ENCODE peak calls at places on chromosomes 6 and 20, in six cellular contexts. B, C, E, D, Q and F are unnamed samples.

GRCh38 chr6:150573041-150573681 is 26.5 kb upstream of the PLEKHG1 start:
- DNase-seq in Q (no peak), E (no peak), D (no peak), C (no peak), B (peak), F (peak)

GRCh38 chr20:11159728-11160127 is 485.9 kb upstream of the JAG1 start:
- DNase-seq in E (no peak), D (peak), B (no peak), C (no peak), Q (no peak), F (peak)

GRCh38 chr20:58375796-58376195 is 13.2 kb upstream of the VAPB start:
- DNase-seq in E (no peak), Q (no peak), D (no peak), B (peak), C (no peak), F (no peak)

GRCh38 chr20:2756056-2756611 is 44.3 kb downstream of the CPXM1 start:
- DNase-seq in E (peak), D (peak), B (peak), C (no peak), Q (peak), F (peak)

GRCh38 chr20:3045042-3045815 is 623 bp upstream of the MRPS26 start:
- DNase-seq in B (no peak), E (peak), D (peak), C (no peak), Q (no peak), F (peak)

GRCh38 chr6:84426002-84426705 is 198.7 kb upstream of the CEP162 start:
- DNase-seq in C (no peak), Q (no peak), B (no peak), D (no peak), E (no peak), F (no peak)

GRCh38 chr6:111880181-111880944 is 7.1 kb upstream of the FYN start:
- DNase-seq in D (peak), B (no peak), Q (peak), C (no peak), E (no peak), F (no peak)

GRCh38 chr6:81565071-81565470 is 187.4 kb downstream of the TENT5A start:
- DNase-seq in B (no peak), E (no peak), Q (no peak), D (no peak), C (no peak), F (no peak)

GRCh38 chr20:53157443-53158408 is 185.6 kb downstream of the TSHZ2 start:
- DNase-seq in E (peak), C (peak), B (peak), Q (peak), D (peak), F (peak)

GRCh38 chr6:39792501-39793450 is 600 bp downstream of the DAAM2 start:
- DNase-seq in C (no peak), Q (no peak), B (no peak), D (no peak), E (peak), F (no peak)

GRCh38 chr6:119636060-119636459 is 286.5 kb upstream of the MAN1A1 start:
- DNase-seq in C (no peak), Q (no peak), B (no peak), E (no peak), D (no peak), F (no peak)

DNA sequence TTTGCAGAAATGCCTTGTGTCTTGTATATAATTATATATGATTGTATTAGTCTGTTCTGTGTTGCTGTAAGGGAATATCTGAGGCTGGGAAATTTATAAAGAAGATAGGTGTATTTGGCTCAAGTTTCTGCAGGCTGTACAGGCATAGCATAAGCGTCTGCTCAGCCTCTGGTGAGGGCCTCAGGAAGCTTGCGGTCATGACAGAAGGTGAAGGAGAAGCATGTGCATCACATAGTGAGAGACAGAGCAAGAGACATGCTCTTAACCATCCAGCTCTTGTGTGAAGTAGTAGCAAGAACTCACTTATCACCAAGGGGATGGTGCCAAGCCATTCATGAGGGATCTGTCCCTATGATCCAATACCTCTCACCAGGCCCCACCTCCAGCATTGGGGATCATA is 6.5 kb downstream of the DCBLD1 start:
- DNase-seq in E (no peak), D (no peak), Q (no peak), C (no peak), B (no peak), F (no peak)
- H4K91ac ChIP-seq in E (no peak), D (no peak), Q (no peak), C (no peak), B (no peak), F (peak)

GRCh38 chr6:717135-717534 is 24.2 kb upstream of the EXOC2 start:
- DNase-seq in Q (no peak), B (no peak), C (no peak), E (no peak), D (no peak), F (no peak)
- H3K18ac ChIP-seq in Q (no peak), B (no peak), C (no peak), E (no peak), D (no peak), F (no peak)

GRCh38 chr6:156881687-156882629 is 104.8 kb downstream of the ARID1B start:
- DNase-seq in B (no peak), C (no peak), E (no peak), D (peak), Q (no peak), F (no peak)

GRCh38 chr6:156886409-156886808 is 109.2 kb downstream of the ARID1B start:
- DNase-seq in C (no peak), D (no peak), E (no peak), Q (no peak), B (no peak), F (peak)

GRCh38 chr6:156885562-156885961 is 108.4 kb downstream of the ARID1B start:
- DNase-seq in C (no peak), E (no peak), B (no peak), D (no peak), Q (no peak), F (no peak)

GRCh38 chr6:156884306-156884705 is 107.1 kb downstream of the ARID1B start:
- DNase-seq in Q (no peak), D (no peak), B (no peak), E (no peak), C (no peak), F (no peak)

DNA sequence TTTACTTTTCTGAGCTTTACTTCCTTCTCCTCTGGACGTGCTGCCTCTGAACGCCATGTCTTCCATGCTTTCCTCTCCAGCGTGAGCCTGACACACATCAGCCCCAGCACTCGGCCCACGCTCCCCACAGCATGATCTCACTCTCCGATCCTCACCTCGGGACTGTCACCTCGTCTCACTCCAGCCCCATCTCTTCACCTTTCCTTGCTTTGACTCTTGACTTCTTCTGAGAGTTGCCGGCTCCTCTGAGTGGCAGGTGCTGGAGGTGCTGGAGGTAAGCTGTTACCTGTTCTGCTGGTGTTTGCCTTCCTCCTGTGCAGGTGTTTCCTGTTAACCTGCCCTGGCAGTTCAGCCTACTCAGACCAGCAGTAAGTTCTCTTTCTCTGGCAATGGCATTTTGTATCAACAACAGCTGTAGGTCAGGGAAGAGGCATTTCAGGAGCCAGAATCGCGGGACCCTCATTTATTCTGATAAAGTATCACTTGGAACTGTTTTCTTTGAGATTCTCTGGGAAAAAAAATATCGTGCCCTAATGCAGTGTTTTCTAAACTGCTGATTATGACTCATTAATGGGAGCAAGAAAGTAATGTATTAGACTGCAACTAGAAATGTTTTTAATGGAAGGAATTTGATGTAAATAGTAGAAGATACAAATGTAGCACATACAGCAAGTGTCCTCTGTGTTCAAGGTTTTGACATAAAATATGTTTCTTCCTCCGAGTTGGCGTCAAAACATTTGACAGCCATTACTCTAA is 106.5 kb downstream of the ARID1B start:
- DNase-seq in D (peak), C (no peak), Q (no peak), B (no peak), E (no peak), F (no peak)
- H3K4me2 ChIP-seq in D (peak), C (no peak), Q (no peak), B (no peak), E (no peak), F (no peak)

GRCh38 chr6:37678078-37678846 is 19.4 kb downstream of the MDGA1 start:
- DNase-seq in E (no peak), Q (no peak), D (no peak), B (no peak), C (no peak), F (no peak)

GRCh38 chr6:37684801-37685200 is 12.9 kb downstream of the MDGA1 start:
- DNase-seq in D (no peak), C (no peak), B (no peak), E (no peak), Q (no peak), F (no peak)

GRCh38 chr6:37679539-37680476 is 17.9 kb downstream of the MDGA1 start:
- DNase-seq in D (no peak), E (no peak), B (no peak), C (no peak), Q (no peak), F (no peak)

GRCh38 chr6:37676071-37676470 is 21.6 kb downstream of the MDGA1 start:
- DNase-seq in C (no peak), B (no peak), D (no peak), E (no peak), Q (no peak), F (no peak)

DNA sequence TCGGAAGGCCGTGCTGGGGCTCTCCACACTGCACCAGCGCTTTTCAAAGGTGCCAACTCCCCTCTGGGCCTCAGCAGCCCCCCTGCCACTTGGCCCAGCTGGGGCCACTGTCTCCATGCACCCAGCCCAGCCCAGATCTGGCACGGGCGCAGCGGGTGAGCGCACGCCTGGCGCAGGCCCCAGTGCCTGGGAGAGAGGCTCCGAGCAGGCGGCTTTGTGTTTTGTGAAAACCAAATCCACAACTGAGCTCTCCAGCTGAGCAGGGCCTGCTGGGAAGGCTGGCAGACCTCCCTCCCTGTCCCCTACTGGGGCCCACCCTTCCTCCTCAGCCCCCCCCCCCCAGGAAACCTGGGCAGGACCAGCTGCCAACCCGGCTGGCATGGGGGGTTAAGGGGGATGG is 17.0 kb downstream of the MDGA1 start:
- DNase-seq in B (no peak), Q (no peak), C (no peak), E (no peak), D (no peak), F (no peak)
- H4K91ac ChIP-seq in B (no peak), Q (no peak), C (no peak), E (no peak), D (no peak), F (no peak)

GRCh38 chr6:108331982-108332381 is 37.1 kb downstream of the AFG1L start:
- DNase-seq in E (no peak), Q (no peak), C (no peak), D (no peak), B (no peak), F (no peak)

GRCh38 chr6:108341312-108341711 is 46.5 kb downstream of the AFG1L start:
- DNase-seq in B (no peak), D (no peak), E (no peak), C (no peak), Q (no peak), F (no peak)

GRCh38 chr6:108336971-108337370 is 42.1 kb downstream of the AFG1L start:
- DNase-seq in B (no peak), E (no peak), C (no peak), D (no peak), Q (peak), F (no peak)

GRCh38 chr6:108337721-108338120 is 42.9 kb downstream of the AFG1L start:
- DNase-seq in E (no peak), D (no peak), Q (peak), C (no peak), B (no peak), F (no peak)
- H3K18ac ChIP-seq in E (no peak), D (no peak), Q (no peak), C (no peak), B (no peak), F (no peak)

GRCh38 chr6:144843701-144844100 is 558.6 kb downstream of the UTRN start:
- DNase-seq in C (no peak), B (no peak), Q (no peak), D (peak), E (no peak), F (no peak)
- H3K4me2 ChIP-seq in C (no peak), B (no peak), Q (no peak), D (peak), E (no peak), F (no peak)

DNA sequence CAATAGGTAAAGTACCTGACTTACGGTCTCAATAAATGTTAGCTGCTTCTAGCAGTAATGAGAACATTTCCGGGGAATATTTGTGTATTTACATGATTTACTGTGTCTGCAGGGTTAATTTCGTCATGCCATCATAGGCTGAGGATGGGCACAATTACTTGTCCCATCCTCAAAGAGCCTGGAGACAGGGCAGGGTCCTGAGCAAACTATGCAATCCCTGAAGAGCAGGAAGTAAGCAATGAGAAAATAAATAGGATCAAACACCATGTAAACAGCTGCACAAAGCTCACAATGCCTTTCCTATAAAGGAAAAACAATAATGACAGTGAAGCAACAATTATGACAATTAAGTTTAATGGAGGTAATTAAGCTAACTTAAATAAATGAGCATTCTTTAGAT is 114.6 kb upstream of the FOXQ1 start:
- DNase-seq in C (no peak), D (no peak), Q (no peak), E (no peak), B (no peak), F (no peak)
- H4K91ac ChIP-seq in C (no peak), D (no peak), Q (no peak), E (no peak), B (no peak), F (no peak)

GRCh38 chr6:68038815-68039408 is 596.2 kb upstream of the ADGRB3 start:
- DNase-seq in E (peak), B (no peak), C (no peak), D (no peak), Q (no peak), F (no peak)
- H3K18ac ChIP-seq in E (peak), B (peak), C (peak), D (no peak), Q (no peak), F (no peak)

DNA sequence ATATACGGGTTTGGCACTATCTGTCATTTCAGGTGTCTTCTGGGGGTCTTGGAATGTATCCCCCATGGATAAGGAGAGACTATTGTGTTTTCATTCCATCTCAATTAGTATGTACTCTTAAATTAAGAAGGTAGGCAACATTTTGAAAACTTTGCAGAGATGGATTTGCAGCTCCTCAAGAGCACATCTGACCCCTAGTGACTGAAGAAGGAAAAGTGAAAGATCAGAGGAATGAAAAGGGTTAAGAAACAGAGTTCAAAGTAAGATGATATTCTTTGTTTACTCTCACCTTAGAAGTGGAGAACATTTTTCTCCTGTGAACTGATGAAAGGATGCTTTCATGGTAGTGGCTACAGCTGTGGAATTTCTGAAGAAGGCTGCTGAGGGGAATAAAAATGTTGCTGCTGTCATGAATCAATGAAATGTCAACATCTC is 41.5 kb downstream of the SH3BGRL2 start:
- DNase-seq in D (peak), Q (no peak), B (no peak), C (no peak), E (no peak), F (peak)
- H3K4me2 ChIP-seq in D (no peak), Q (no peak), B (no peak), C (no peak), E (no peak), F (no peak)

GRCh38 chr6:166369741-166370140 is 13.0 kb downstream of the MPC1 start:
- DNase-seq in D (no peak), E (no peak), Q (no peak), C (no peak), B (no peak), F (no peak)
- H4K91ac ChIP-seq in D (no peak), E (no peak), Q (no peak), C (no peak), B (no peak), F (no peak)